ENCODE peak calls at places on chromosomes 13 and 19, in seven cellular contexts. Q is T-helper 1 cell; D is GM03348; E is T-helper 2 cell; O is stimulated activated CD4-positive, alpha-beta T cell treated with anti-CD3 and anti-CD28 coated beads, Interleukin-2, amount 100 ng/mL, for 48 hours; A is amniotic epithelial cell; H is cerebellar nuclear complex. J is an unnamed sample.

GRCh38 chr19:3338541-3339181 is 27.7 kb upstream of the NFIC start:
- DNase-seq in H (no peak), D (no peak), O (no peak), E (peak; percentile 45), A (no peak), Q (peak; percentile 39), J (no peak)

GRCh38 chr13:99191900-99192399 is 8.7 kb upstream of the UBAC2 start:
- DNase-seq in E (no peak), H (no peak), A (no peak), Q (no peak), D (peak; percentile 31), O (no peak), J (no peak)

GRCh38 chr19:6062961-6063575 is 47.2 kb downstream of the RFX2 start:
- DNase-seq in H (no peak), E (no peak), Q (no peak), D (no peak), O (no peak), A (no peak), J (peak; percentile 30)

GRCh38 chr19:3687774-3688706 is 12.2 kb downstream of the PIP5K1C start:
- DNase-seq in Q (no peak), O (peak; percentile 16), A (no peak), H (no peak), D (no peak), E (no peak), J (peak; percentile 90)

GRCh38 chr13:99969368-99969933 is 2.1 kb downstream of the ZIC5 start:
- DNase-seq in Q (no peak), H (no peak), E (no peak), O (no peak), D (no peak), A (no peak), J (no peak)

GRCh38 chr13:73833331-73834070 is 300.7 kb downstream of the KLF12 start:
- DNase-seq in O (no peak), A (peak; percentile 40), Q (no peak), H (no peak), E (no peak), D (no peak), J (no peak)

GRCh38 chr19:12837225-12837624 is 1.1 kb upstream of the MAST1 start:
- DNase-seq in A (no peak), D (no peak), E (no peak), Q (no peak), O (no peak), H (no peak), J (no peak)

GRCh38 chr13:79407349-79407979 is 1.4 kb upstream of the RBM26 start:
- DNase-seq in E (no peak), H (no peak), O (no peak), Q (no peak), D (no peak), A (no peak), J (no peak)

GRCh38 chr19:6276447-6276846 is 3.3 kb downstream of the MLLT1 start:
- DNase-seq in D (peak; percentile 82), E (no peak), H (no peak), O (no peak), A (peak; percentile 77), Q (no peak), J (no peak)

GRCh38 chr19:41753936-41754529 is 1.3 kb upstream of the CEACAM6 start:
- DNase-seq in Q (peak; percentile 54), O (peak; percentile 63), E (peak; percentile 20), H (no peak), D (peak; percentile 33), A (peak; percentile 10), J (peak; percentile 85)

GRCh38 chr13:43805071-43805468 is 18.3 kb upstream of the ENOX1 start:
- DNase-seq in H (no peak), D (peak; percentile 77), E (no peak), A (peak; percentile 95), O (no peak), Q (no peak), J (peak; percentile 52)

GRCh38 chr19:48815870-48816501 is 5.2 kb upstream of the BCAT2 start:
- DNase-seq in Q (no peak), E (no peak), O (no peak), D (no peak), H (no peak), A (no peak), J (no peak)

GRCh38 chr19:53521373-53522202 is 16.4 kb upstream of the ZNF331 start:
- DNase-seq in Q (no peak), A (no peak), D (no peak), O (no peak), E (no peak), H (no peak), J (no peak)

GRCh38 chr13:69857188-69857821 is 250.3 kb upstream of the ATXN8OS start:
- DNase-seq in E (no peak), Q (no peak), H (no peak), A (peak; percentile 21), D (peak; percentile 5), O (no peak), J (no peak)

GRCh38 chr13:40164137-40164536 is 502.3 kb downstream of the FOXO1 start:
- DNase-seq in E (no peak), A (no peak), H (no peak), D (peak; percentile 38), Q (no peak), O (no peak), J (no peak)

GRCh38 chr13:45838171-45838745 is 13.3 kb downstream of the SIAH3 start:
- DNase-seq in O (no peak), A (no peak), H (no peak), Q (no peak), D (no peak), E (no peak), J (no peak)

GRCh38 chr19:19405919-19406877 is 723 bp downstream of the GATAD2A start:
- DNase-seq in E (peak; percentile 32), H (no peak), D (peak; percentile 66), A (no peak), O (no peak), Q (peak; percentile 31), J (peak; percentile 78)

GRCh38 chr19:5118026-5118425 is 149.1 kb downstream of the KDM4B start:
- DNase-seq in A (no peak), Q (no peak), H (no peak), D (no peak), O (no peak), E (no peak), J (no peak)

GRCh38 chr13:48950507-48950886 is 25.2 kb upstream of the FNDC3A start:
- DNase-seq in D (peak; percentile 6), O (no peak), A (no peak), E (no peak), H (no peak), Q (no peak), J (no peak)

GRCh38 chr19:37551123-37551993 is 43.2 kb downstream of the ZNF571 start:
- DNase-seq in E (peak; percentile 30), Q (peak; percentile 18), D (peak; percentile 86), O (peak; percentile 23), A (peak; percentile 56), H (no peak), J (peak; percentile 50)

GRCh38 chr13:52652980-52653303 is 306 bp downstream of the SUGT1 start:
- DNase-seq in A (no peak), Q (no peak), E (no peak), D (peak; percentile 48), H (no peak), O (no peak), J (no peak)

GRCh38 chr13:30307194-30307965 is at the start of gene KATNAL1:
- DNase-seq in Q (peak; percentile 66), H (peak; percentile 68), D (peak; percentile 90), A (peak; percentile 51), E (peak; percentile 69), O (peak; percentile 52), J (peak; percentile 90)

GRCh38 chr13:37869756-37870488 is at the start of gene TRPC4:
- DNase-seq in H (no peak), A (peak; percentile 44), E (no peak), O (no peak), D (peak; percentile 78), Q (no peak), J (peak; percentile 92)

GRCh38 chr19:29662604-29663404 is 2.5 kb upstream of the PLEKHF1 start:
- DNase-seq in Q (no peak), A (peak; percentile 89), E (no peak), D (peak; percentile 94), O (no peak), H (no peak), J (no peak)